ENCODE peak calls at places on chromosome 10, in six cellular contexts. X is IMR-90, U is mesendoderm, C is trophoblast cell, V is H1, G is mesenchymal stem cell. J is an unnamed sample.

GRCh38 chr10:16612148-16612742 is 90.6 kb upstream of the C1QL3 start:
- DNase-seq in V (no peak), C (peak; percentile 28), U (peak; percentile 71), G (peak; percentile 48), X (peak; percentile 46), J (peak; percentile 73)

GRCh38 chr10:132807621-132808049 is 21.7 kb upstream of the NKX6-2 start:
- DNase-seq in V (no peak), U (no peak), X (no peak), G (no peak), C (no peak), J (no peak)

GRCh38 chr10:50622497-50623298 is 1.1 kb downstream of the SGMS1 start:
- DNase-seq in U (peak; percentile 48), C (peak; percentile 81), G (peak; percentile 55), V (no peak), X (peak; percentile 50), J (peak; percentile 24)

GRCh38 chr10:37831495-37832333 is 25.7 kb downstream of the ZNF248 start:
- DNase-seq in C (no peak), V (no peak), U (peak; percentile 21), G (no peak), X (no peak), J (no peak)

GRCh38 chr10:71390435-71390820 is 6.3 kb upstream of the CDH23 start:
- DNase-seq in C (no peak), V (no peak), U (no peak), X (no peak), G (no peak), J (no peak)

GRCh38 chr10:116069856-116070255 is 203.2 kb downstream of the GFRA1 start:
- DNase-seq in G (no peak), U (no peak), C (no peak), V (no peak), X (no peak), J (no peak)

GRCh38 chr10:970311-971149 is 17.7 kb upstream of the GTPBP4 start:
- DNase-seq in U (no peak), C (no peak), V (no peak), G (peak; percentile 63), X (no peak), J (no peak)

GRCh38 chr10:93815304-93816091 is 57.8 kb downstream of the LGI1 start:
- DNase-seq in X (no peak), G (peak; percentile 59), V (no peak), U (peak; percentile 57), C (no peak), J (peak; percentile 26)

GRCh38 chr10:6140141-6140841 is 51.5 kb downstream of the RBM17 start:
- DNase-seq in C (no peak), G (no peak), U (peak; percentile 40), X (no peak), V (no peak), J (no peak)

GRCh38 chr10:127485153-127485857 is 63.8 kb upstream of the NPS start:
- DNase-seq in X (peak; percentile 73), V (peak; percentile 13), U (peak; percentile 65), C (peak; percentile 8), G (peak; percentile 8), J (no peak)

GRCh38 chr10:46017733-46018132 is 12.7 kb downstream of the NCOA4 start:
- DNase-seq in U (no peak), G (no peak), C (no peak), V (no peak), X (no peak), J (no peak)

GRCh38 chr10:73774637-73775036 is 7.2 kb upstream of the CHCHD1 start:
- DNase-seq in U (peak; percentile 27), C (no peak), G (peak; percentile 43), V (no peak), X (peak; percentile 24), J (no peak)

GRCh38 chr10:103690281-103690680 is 165.1 kb downstream of the SH3PXD2A start:
- DNase-seq in C (no peak), G (no peak), U (no peak), V (no peak), X (no peak), J (no peak)

GRCh38 chr10:640673-641045 is 48.8 kb downstream of the DIP2C start:
- DNase-seq in X (no peak), U (no peak), C (no peak), V (no peak), G (no peak), J (no peak)

GRCh38 chr10:12902135-12902572 is 99.4 kb downstream of the CCDC3 start:
- DNase-seq in C (no peak), X (peak; percentile 64), U (peak; percentile 68), V (peak; percentile 25), G (peak; percentile 65), J (peak; percentile 72)

GRCh38 chr10:100775866-100776265 is 30.5 kb downstream of the PAX2 start:
- DNase-seq in U (no peak), C (no peak), V (no peak), X (no peak), G (no peak), J (no peak)

GRCh38 chr10:123743441-123744225 is 77.5 kb downstream of the GPR26 start:
- DNase-seq in U (peak; percentile 50), C (peak; percentile 97), X (no peak), G (no peak), V (no peak), J (no peak)

GRCh38 chr10:21514101-21514807 is 11.2 kb downstream of the SKIDA1 start:
- DNase-seq in C (no peak), V (no peak), G (no peak), U (no peak), X (no peak), J (no peak)
- H3K4me3 ChIP-seq in C (no peak overlapping the region), V (peak overlapping the region; percentile 66), G (no peak overlapping the region), U (no peak overlapping the region), X (no peak overlapping the region), J (peak overlapping the region; percentile 100)

GRCh38 chr10:125025341-125025740 is 83.4 kb downstream of the ZRANB1 start:
- DNase-seq in U (no peak), V (no peak), X (peak; percentile 69), G (peak; percentile 40), C (no peak), J (no peak)
- H3K4me1 ChIP-seq in U (no peaks in the 10 kb centered on the region), V (peaks cover 7% of the 10 kb centered on the region), X (peaks cover 26% of the 10 kb centered on the region), G (peaks cover 32% of the 10 kb centered on the region), C (no peaks in the 10 kb centered on the region), J (peaks cover 15% of the 10 kb centered on the region)

DNA sequence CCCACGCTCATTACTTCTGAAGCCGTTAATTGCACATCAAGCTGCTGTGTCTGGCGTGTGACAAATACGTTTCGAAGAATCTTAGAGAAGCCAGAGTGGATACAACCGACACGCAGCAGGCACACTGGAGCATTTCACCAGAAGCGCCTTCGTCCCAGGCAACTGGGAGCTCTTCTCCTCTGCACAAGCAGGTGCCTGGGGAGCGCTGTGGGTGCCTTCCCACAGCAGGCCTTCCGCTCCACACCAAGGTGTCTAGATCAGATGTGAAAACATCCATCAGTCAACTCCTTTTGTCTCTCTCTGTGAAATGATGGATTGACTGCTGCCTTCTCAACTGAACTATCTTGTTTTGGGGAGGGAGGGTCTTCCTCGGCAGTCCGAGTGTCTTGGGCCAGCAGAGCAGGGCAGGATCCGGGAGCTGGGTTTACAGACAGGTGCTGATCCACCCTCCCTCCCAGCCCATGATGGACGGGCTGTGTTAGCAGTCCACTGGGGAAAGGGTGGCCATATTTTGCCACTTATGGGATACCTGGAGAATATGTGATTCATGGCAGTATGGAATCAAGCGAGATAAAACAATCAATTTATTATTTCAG is 326.3 kb downstream of the TCERG1L start:
- DNase-seq in U (no peak), C (no peak), G (no peak), X (no peak), V (no peak), J (no peak)
- H3K4ac ChIP-seq in U (no peak overlapping the region), C (no peak overlapping the region), G (no peak overlapping the region), X (no peak overlapping the region), V (no peak overlapping the region), J (no peak overlapping the region)

GRCh38 chr10:4720463-4720862 is 105.5 kb upstream of the AKR1E2 start:
- DNase-seq in C (no peak), V (no peak), X (peak; percentile 19), G (peak; percentile 57), U (no peak), J (no peak)

GRCh38 chr10:4721994-4722753 is 103.8 kb upstream of the AKR1E2 start:
- DNase-seq in C (no peak), U (no peak), G (peak; percentile 85), V (no peak), X (peak; percentile 54), J (no peak)

GRCh38 chr10:4723860-4724259 is 102.1 kb upstream of the AKR1E2 start:
- DNase-seq in C (no peak), V (no peak), X (no peak), U (no peak), G (no peak), J (no peak)

GRCh38 chr10:4730998-4731397 is 95.0 kb upstream of the AKR1E2 start:
- DNase-seq in C (no peak), X (no peak), V (no peak), G (no peak), U (no peak), J (no peak)

GRCh38 chr10:4725917-4726606 is 99.9 kb upstream of the AKR1E2 start:
- DNase-seq in V (no peak), U (no peak), X (peak; percentile 89), C (peak; percentile 9), G (peak; percentile 80), J (no peak)
- H3K4me3 ChIP-seq in V (no peak overlapping the region), U (no peak overlapping the region), X (no peak overlapping the region), C (no peak overlapping the region), G (no peak overlapping the region), J (no peak overlapping the region)

DNA sequence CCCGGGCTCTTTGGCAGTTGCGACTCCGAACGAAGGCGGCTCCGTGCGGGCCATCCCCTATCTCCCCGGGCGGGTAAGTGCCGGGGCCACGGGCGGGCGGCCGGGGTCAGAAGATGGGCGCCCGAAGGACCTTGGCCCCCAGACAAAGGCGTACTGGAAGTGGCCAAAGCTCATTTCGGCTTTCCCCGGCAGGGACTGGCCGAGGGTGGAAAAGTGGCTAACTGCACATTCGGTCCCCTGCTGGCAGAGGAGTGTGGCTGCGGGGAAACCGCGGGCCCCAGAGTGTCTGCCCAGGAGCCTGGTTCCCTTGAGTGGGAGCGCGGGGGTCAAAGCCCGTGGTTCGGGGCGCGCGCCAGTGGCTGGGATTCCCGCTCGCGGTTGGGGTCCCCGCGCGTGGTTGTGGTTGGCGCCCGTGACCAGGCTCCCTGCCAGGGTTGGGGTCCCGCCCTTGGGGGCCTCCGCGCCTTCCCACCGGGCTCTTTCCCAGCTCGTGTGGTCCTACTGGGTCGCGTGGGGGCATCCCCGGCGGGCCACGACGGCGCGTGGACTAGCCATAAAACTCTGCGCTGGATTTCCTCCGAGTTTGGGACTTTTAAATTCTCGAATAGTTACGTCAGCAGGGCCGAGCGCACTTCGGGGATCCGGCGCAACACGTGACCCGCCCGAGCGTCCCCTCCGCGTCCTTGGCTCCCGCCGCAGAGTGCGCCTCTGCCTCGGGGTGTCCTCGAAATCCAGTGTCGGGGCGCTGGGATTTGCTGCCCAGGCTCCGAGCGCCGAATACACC is 124.4 kb downstream of the TACC2 start:
- DNase-seq in U (peak; percentile 84), X (peak; percentile 68), G (peak; percentile 86), C (peak; percentile 46), V (no peak), J (peak; percentile 15)
- H3K4me1 ChIP-seq in U (no peaks in the 10 kb centered on the region), X (peaks cover 10% of the 10 kb centered on the region), G (peaks cover 11% of the 10 kb centered on the region), C (peaks cover 11% of the 10 kb centered on the region), V (peaks cover 3% of the 10 kb centered on the region), J (peaks cover 14% of the 10 kb centered on the region)

J was measured in neuronal stem cell.